ENCODE peak calls at places on chromosomes 4 and X, in seven cellular contexts. R is spleen, J is breast epithelium, I is K562, A is Panc1, K is stomach, N is GM12878. E is an unnamed sample.

GRCh38 chr4:55866290-55866907 is 13.0 kb downstream of the EXOC1 start:
- DNase-seq in R (no peak), J (no peak), I (peak; percentile 37), A (no peak), K (no peak), N (peak; percentile 15), E (peak; percentile 88)

GRCh38 chr4:13611283-13611842 is 16.2 kb downstream of the BOD1L1 start:
- DNase-seq in R (peak; percentile 72), J (no peak), I (no peak), A (no peak), K (no peak), N (peak; percentile 52), E (no peak)

GRCh38 chr4:100379583-100380105 is 138.2 kb downstream of the EMCN start:
- DNase-seq in R (no peak), J (no peak), I (no peak), A (no peak), K (no peak), N (no peak), E (no peak)

GRCh38 chr4:156790866-156791265 is 180.7 kb downstream of the PDGFC start:
- DNase-seq in R (no peak), J (no peak), I (no peak), A (no peak), K (no peak), N (no peak), E (peak; percentile 24)

GRCh38 chr4:80540349-80540748 is 204.8 kb downstream of the CFAP299 start:
- DNase-seq in R (no peak), J (no peak), I (no peak), A (no peak), K (no peak), N (no peak), E (no peak)

GRCh38 chr4:26441771-26442170 is 48.5 kb downstream of the CCKAR start:
- DNase-seq in R (no peak), J (no peak), I (no peak), A (no peak), K (no peak), N (no peak), E (no peak)

GRCh38 chr4:123930971-123931370 is 534.4 kb downstream of the SPRY1 start:
- DNase-seq in R (no peak), J (no peak), I (no peak), A (no peak), K (no peak), N (no peak), E (no peak)

GRCh38 chr4:176627916-176628315 is 164.8 kb downstream of the VEGFC start:
- DNase-seq in R (no peak), J (no peak), I (no peak), A (no peak), K (no peak), N (no peak), E (no peak)

GRCh38 chr4:147610666-147611065 is 6.5 kb upstream of the TMEM184C start:
- DNase-seq in R (no peak), J (no peak), I (no peak), A (no peak), K (no peak), N (no peak), E (no peak)

GRCh38 chr4:185369729-185370128 is 26.0 kb downstream of the LRP2BP start:
- DNase-seq in R (no peak), J (no peak), I (no peak), A (no peak), K (no peak), N (no peak), E (no peak)

GRCh38 chrX:5051831-5052491 is 1176.7 kb downstream of the NLGN4X start:
- DNase-seq in R (no peak), J (no peak), I (no peak), A (no peak), K (no peak), N (no peak), E (no peak)

GRCh38 chr4:146957252-146957651 is 11.6 kb upstream of the TTC29 start:
- DNase-seq in R (no peak), J (no peak), I (no peak), A (no peak), K (no peak), N (no peak), E (peak; percentile 62)

DNA sequence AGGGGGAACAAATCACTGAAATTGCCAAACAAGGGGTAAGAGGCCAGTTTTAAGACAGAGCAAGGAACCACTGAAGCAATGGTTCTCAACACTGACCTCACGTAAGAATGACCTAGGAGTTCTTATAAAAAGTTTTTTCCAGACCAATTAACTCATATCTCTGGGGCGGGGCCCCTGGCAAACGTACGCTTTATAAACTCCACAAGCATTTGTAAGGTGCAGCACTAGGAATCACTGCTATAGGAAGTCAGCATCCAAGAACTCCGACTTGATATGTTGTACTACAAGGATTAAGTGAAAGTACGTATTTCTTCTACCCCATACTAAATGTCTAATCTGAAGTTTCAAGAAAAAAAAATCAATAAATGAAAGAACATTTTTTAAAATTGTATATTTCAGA is 269.9 kb downstream of the RCHY1 start:
- DNase-seq in R (no peak), J (no peak), I (no peak), A (no peak), K (no peak), N (no peak), E (no peak)
- TF ChIP-seq POLR2AphosphoS5 in R (no peak), J (no peak), I (no peak), A (no peak), K (no peak), N (no peak), E (no peak)

GRCh38 chrX:107713205-107714195 is 62.1 kb downstream of the TSC22D3 start:
- DNase-seq in R (peak; percentile 71), J (no peak), I (no peak), A (no peak), K (no peak), N (no peak), E (no peak)

GRCh38 chrX:107716045-107716684 is 59.4 kb downstream of the TSC22D3 start:
- DNase-seq in R (peak; percentile 85), J (no peak), I (no peak), A (no peak), K (no peak), N (no peak), E (peak; percentile 32)

GRCh38 chrX:107712231-107713204 is 63.1 kb downstream of the TSC22D3 start:
- DNase-seq in R (peak; percentile 45), J (no peak), I (no peak), A (no peak), K (no peak), N (no peak), E (no peak)

GRCh38 chrX:107715331-107716044 is 60.1 kb downstream of the TSC22D3 start:
- DNase-seq in R (peak; percentile 78), J (no peak), I (no peak), A (no peak), K (no peak), N (no peak), E (no peak)

DNA sequence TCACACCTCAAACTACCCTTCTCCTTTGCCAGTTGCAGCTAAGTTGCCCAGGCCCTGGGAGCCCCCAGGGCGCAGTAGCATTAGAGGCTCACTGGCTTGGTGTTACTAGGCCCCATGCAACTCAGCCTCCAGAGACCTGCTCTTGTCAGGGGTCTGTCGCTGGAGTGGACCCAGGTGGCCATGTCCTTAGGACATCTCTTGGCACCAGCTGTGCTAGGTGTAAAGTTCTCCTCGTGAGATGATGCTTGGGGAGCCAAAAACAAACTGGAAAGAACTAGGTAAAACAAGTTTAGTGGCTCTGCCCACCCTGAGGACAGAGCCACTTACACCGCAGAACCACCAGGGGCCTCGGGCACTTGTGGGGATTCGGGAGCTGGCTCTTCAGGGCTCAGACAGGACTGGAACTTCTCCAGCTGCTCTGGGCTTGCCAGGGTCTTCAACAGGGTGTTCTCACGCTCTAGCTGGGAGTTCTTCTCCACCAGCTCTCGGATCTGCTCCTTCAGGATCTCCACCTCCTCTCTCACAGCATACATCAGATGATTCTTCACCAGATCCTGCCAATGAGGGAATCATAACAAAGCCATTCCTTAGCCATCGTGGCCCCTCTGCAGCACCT is 61.3 kb downstream of the TSC22D3 start:
- DNase-seq in R (peak; percentile 71), J (no peak), I (no peak), A (no peak), K (no peak), N (no peak), E (no peak)
- H3K4me1 ChIP-seq in R (peaks cover 71% of the 10 kb centered on the region), J (no peaks in the 10 kb centered on the region), I (peaks cover 20% of the 10 kb centered on the region), A (peaks cover 8% of the 10 kb centered on the region), K (peaks cover 24% of the 10 kb centered on the region), N (peaks cover 24% of the 10 kb centered on the region), E (peaks cover 20% of the 10 kb centered on the region)

DNA sequence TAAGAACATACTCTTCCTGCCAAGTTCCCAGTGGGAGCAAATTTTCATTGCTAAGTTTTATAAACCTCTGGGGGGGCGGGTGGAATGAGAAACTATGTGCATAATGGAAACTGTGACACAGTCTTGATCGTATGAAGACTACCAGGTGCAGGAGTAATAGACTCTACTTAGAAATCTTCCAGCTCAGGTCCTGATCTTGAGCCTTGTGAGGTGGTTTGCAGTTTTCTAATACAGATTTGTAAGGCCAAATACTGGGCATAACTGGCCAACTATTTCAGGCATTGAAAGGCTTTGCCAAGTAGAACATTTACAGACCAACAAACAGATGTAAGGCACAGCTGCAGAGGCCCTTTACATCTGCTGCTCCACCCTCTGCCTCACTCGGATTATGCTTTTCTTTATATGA is 89.7 kb upstream of the CBR4 start:
- DNase-seq in R (no peak), J (no peak), I (no peak), A (no peak), K (no peak), N (peak; percentile 34), E (peak; percentile 42)
- TF ChIP-seq POLR2AphosphoS5 in R (no peak), J (no peak), I (no peak), A (no peak), K (no peak), N (no peak), E (no peak)

GRCh38 chr4:133268205-133268604 is 119.1 kb downstream of the PCDH10 start:
- DNase-seq in R (no peak), J (no peak), I (peak; percentile 12), A (no peak), K (no peak), N (no peak), E (no peak)

GRCh38 chr4:133275246-133275645 is 126.2 kb downstream of the PCDH10 start:
- DNase-seq in R (no peak), J (no peak), I (no peak), A (no peak), K (no peak), N (no peak), E (no peak)

GRCh38 chr4:133270021-133270570 is 121.0 kb downstream of the PCDH10 start:
- DNase-seq in R (no peak), J (no peak), I (no peak), A (no peak), K (no peak), N (no peak), E (no peak)
- H3K4me1 ChIP-seq in R (no peaks in the 10 kb centered on the region), J (no peaks in the 10 kb centered on the region), I (no peaks in the 10 kb centered on the region), A (no peaks in the 10 kb centered on the region), K (no peaks in the 10 kb centered on the region), N (no peaks in the 10 kb centered on the region), E (no peaks in the 10 kb centered on the region)

GRCh38 chrX:153687121-153688039 is at the start of gene SLC6A8:
- DNase-seq in R (no peak), J (peak; percentile 72), I (peak; percentile 80), A (no peak), K (peak; percentile 74), N (no peak), E (peak; percentile 27)
- TF ChIP-seq POLR2AphosphoS5 in R (peak; percentile 67), J (no peak), I (peak; percentile 71), A (peak; percentile 74), K (peak; percentile 51), N (no peak), E (peak; percentile 50)

DNA sequence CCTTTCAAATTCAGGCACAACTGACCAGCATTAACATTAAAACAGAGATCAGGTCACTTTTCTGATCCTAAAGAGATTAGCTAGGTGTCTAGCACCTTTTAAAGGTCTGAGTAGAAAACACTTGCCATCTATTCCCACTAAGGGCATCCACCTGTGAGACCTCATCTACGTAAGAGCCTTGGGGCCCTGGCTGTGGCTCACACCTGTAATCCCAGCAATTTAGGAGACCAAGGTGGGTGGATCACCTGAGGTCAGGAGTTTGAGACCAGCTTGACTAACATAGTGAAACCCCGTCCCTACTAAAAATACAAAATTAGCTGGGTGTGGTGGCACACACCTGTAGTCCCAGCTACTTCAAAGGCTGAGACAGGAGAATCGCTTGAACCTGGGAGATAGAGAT is 11.8 kb downstream of the TBC1D9 start:
- DNase-seq in R (no peak), J (no peak), I (no peak), A (no peak), K (no peak), N (no peak), E (no peak)
- H3K4me1 ChIP-seq in R (peaks cover 45% of the 10 kb centered on the region), J (no peaks in the 10 kb centered on the region), I (no peaks in the 10 kb centered on the region), A (peaks cover 11% of the 10 kb centered on the region), K (peaks cover 15% of the 10 kb centered on the region), N (peaks cover 25% of the 10 kb centered on the region), E (peaks cover 20% of the 10 kb centered on the region)